ENCODE peak calls at places on chromosome 20, in six cellular contexts. H is AG08396; Y is ovary; L is effector memory CD8-positive, alpha-beta T cell; U is neural crest cell; B is Daoy. O is an unnamed sample.

GRCh38 chr20:53977391-53977790 is 93.0 kb downstream of the BCAS1 start:
- DNase-seq in H (no peak), Y (no peak), L (no peak), U (no peak), B (no peak), O (no peak)

GRCh38 chr20:34871320-34871926 is 1.2 kb downstream of the GGT7 start:
- DNase-seq in H (no peak), Y (no peak), L (no peak), U (no peak), B (no peak), O (no peak)

GRCh38 chr20:51934301-51935002 is 132.1 kb upstream of the SALL4 start:
- DNase-seq in H (no peak), Y (no peak), L (no peak), U (no peak), B (no peak), O (no peak)

GRCh38 chr20:38601216-38602184 is at the start of gene ARHGAP40:
- DNase-seq in H (peak), Y (no peak), L (no peak), U (no peak), B (peak), O (no peak)

GRCh38 chr20:63058696-63059335 is 52.1 kb upstream of the BHLHE23 start:
- DNase-seq in H (no peak), Y (no peak), L (no peak), U (no peak), B (no peak), O (no peak)

GRCh38 chr20:64077094-64077493 is 2.2 kb downstream of the RGS19 start:
- DNase-seq in H (no peak), Y (no peak), L (no peak), U (no peak), B (no peak), O (no peak)

GRCh38 chr20:49281059-49281912 is 3.4 kb upstream of the ZNFX1 start:
- DNase-seq in H (no peak), Y (no peak), L (no peak), U (no peak), B (no peak), O (no peak)

GRCh38 chr20:40961176-40961575 is 67.4 kb upstream of the TOP1 start:
- DNase-seq in H (no peak), Y (no peak), L (no peak), U (no peak), B (no peak), O (no peak)

GRCh38 chr20:13683833-13684232 is 45.1 kb upstream of the TASP1 start:
- DNase-seq in H (no peak), Y (no peak), L (no peak), U (no peak), B (no peak), O (no peak)

GRCh38 chr20:51341581-51341980 is 200.9 kb downstream of the NFATC2 start:
- DNase-seq in H (no peak), Y (no peak), L (no peak), U (no peak), B (no peak), O (no peak)

GRCh38 chr20:38726849-38727601 is 2.7 kb downstream of the SLC32A1 start:
- DNase-seq in H (peak), Y (no peak), L (peak), U (peak), B (peak), O (no peak)

GRCh38 chr20:5608448-5609161 is 141.6 kb upstream of the SHLD1 start:
- DNase-seq in H (no peak), Y (no peak), L (no peak), U (no peak), B (no peak), O (no peak)

GRCh38 chr20:5844063-5844681 is 94.0 kb downstream of the SHLD1 start:
- DNase-seq in H (no peak), Y (no peak), L (no peak), U (no peak), B (peak), O (no peak)

GRCh38 chr20:14434379-14435136 is 97.1 kb upstream of the FLRT3 start:
- DNase-seq in H (no peak), Y (no peak), L (no peak), U (no peak), B (no peak), O (no peak)

GRCh38 chr20:9161308-9161707 is 92.4 kb downstream of the PLCB4 start:
- DNase-seq in H (no peak), Y (no peak), L (no peak), U (no peak), B (no peak), O (no peak)

GRCh38 chr20:59945731-59946130 is 5.5 kb downstream of the FAM217B start:
- DNase-seq in H (no peak), Y (no peak), L (no peak), U (no peak), B (no peak), O (no peak)

GRCh38 chr20:11716239-11716944 is 201.3 kb upstream of the BTBD3 start:
- DNase-seq in H (peak), Y (no peak), L (no peak), U (peak), B (peak), O (no peak)

GRCh38 chr20:38833154-38833856 is 27.8 kb downstream of the PPP1R16B start:
- DNase-seq in H (no peak), Y (no peak), L (no peak), U (no peak), B (no peak), O (no peak)

GRCh38 chr20:62211769-62212288 is 8.2 kb downstream of the HRH3 start:
- DNase-seq in H (no peak), Y (no peak), L (no peak), U (no peak), B (no peak), O (no peak)

GRCh38 chr20:19750207-19750606 is 7.9 kb upstream of the RIN2 start:
- DNase-seq in H (no peak), Y (no peak), L (no peak), U (no peak), B (no peak), O (no peak)

O was measured in hippocampal formation.